ENCODE peak calls at places on chromosomes 5 and 9, in eight cellular contexts. P is GM23248, V is OCI-LY7, K is GM23338, J is MM.1S, I is hepatocyte, A is HCT116, O is neural progenitor cell. F is an unnamed sample.
A peak's percentile ranks its signal among the peaks of the same experiment; 100 is the strongest.

GRCh38 chr5:10632110-10632903 is 68.4 kb downstream of the ANKRD33B start:
- DNase-seq in I (no peak), O (no peak), P (no peak), K (no peak), V (peak; percentile 55), J (no peak), A (peak; percentile 34), F (no peak)

GRCh38 chr9:95816716-95817115 is 58.8 kb upstream of the ERCC6L2 start:
- DNase-seq in A (no peak), J (no peak), K (no peak), V (no peak), P (peak; percentile 20), I (no peak), O (no peak), F (peak; percentile 43)

GRCh38 chr9:21465859-21466518 is 16.1 kb downstream of the IFNE start:
- DNase-seq in J (peak; percentile 50), A (peak; percentile 61), P (peak; percentile 68), V (peak; percentile 41), K (peak; percentile 84), O (peak; percentile 63), I (peak; percentile 76), F (peak; percentile 77)

GRCh38 chr9:124776613-124776951 is 351 bp upstream of the OLFML2A start:
- DNase-seq in P (no peak), I (no peak), J (no peak), K (peak; percentile 49), A (no peak), O (no peak), V (no peak), F (no peak)

GRCh38 chr9:99867968-99868367 is 38.5 kb upstream of the STX17 start:
- DNase-seq in A (no peak), K (no peak), V (no peak), I (no peak), J (peak; percentile 51), O (no peak), P (no peak), F (no peak)

GRCh38 chr9:69027355-69028097 is 8.0 kb upstream of the FXN start:
- DNase-seq in P (peak; percentile 58), I (peak; percentile 76), O (peak; percentile 71), J (peak; percentile 74), V (peak; percentile 77), K (peak; percentile 85), A (peak; percentile 65), F (peak; percentile 57)

GRCh38 chr9:97437151-97437550 is 25.3 kb downstream of the TDRD7 start:
- DNase-seq in K (no peak), O (no peak), P (no peak), J (no peak), V (no peak), I (peak; percentile 10), A (no peak), F (no peak)

GRCh38 chr9:133226219-133227171 is 17.4 kb upstream of the OBP2B start:
- DNase-seq in K (peak; percentile 41), J (no peak), V (no peak), A (no peak), P (no peak), I (no peak), O (no peak), F (no peak)

GRCh38 chr5:139949710-139950109 is 93.4 kb downstream of the NRG2 start:
- DNase-seq in A (no peak), J (no peak), O (peak; percentile 48), P (no peak), V (no peak), I (no peak), K (peak; percentile 41), F (no peak)

GRCh38 chr5:152686931-152687330 is 281.9 kb upstream of the NMUR2 start:
- DNase-seq in K (peak; percentile 27), O (peak; percentile 5), P (no peak), I (no peak), V (no peak), J (no peak), A (no peak), F (no peak)

GRCh38 chr5:146909496-146910068 is 31.0 kb upstream of the PPP2R2B start:
- DNase-seq in A (no peak), I (no peak), V (no peak), J (no peak), K (no peak), P (no peak), O (no peak), F (no peak)

GRCh38 chr5:123119334-123119986 is 30.4 kb downstream of the PRDM6 start:
- DNase-seq in A (peak; percentile 10), V (peak; percentile 4), J (no peak), K (peak; percentile 93), P (peak; percentile 65), I (peak; percentile 66), O (peak; percentile 74), F (no peak)

GRCh38 chr9:133274236-133275104 is 531 bp downstream of the ABO start:
- DNase-seq in P (no peak), V (no peak), O (no peak), J (no peak), I (no peak), A (no peak), K (peak; percentile 46), F (no peak)

GRCh38 chr9:15889555-15889954 is 336.7 kb downstream of the CCDC171 start:
- DNase-seq in A (no peak), V (no peak), J (no peak), I (peak; percentile 7), O (no peak), K (no peak), P (peak; percentile 66), F (no peak)

GRCh38 chr5:43121565-43122484 is 1.1 kb downstream of the ZNF131 start:
- DNase-seq in I (peak; percentile 42), O (no peak), A (no peak), V (peak; percentile 35), J (no peak), K (peak; percentile 65), P (peak; percentile 82), F (peak; percentile 46)

DNA sequence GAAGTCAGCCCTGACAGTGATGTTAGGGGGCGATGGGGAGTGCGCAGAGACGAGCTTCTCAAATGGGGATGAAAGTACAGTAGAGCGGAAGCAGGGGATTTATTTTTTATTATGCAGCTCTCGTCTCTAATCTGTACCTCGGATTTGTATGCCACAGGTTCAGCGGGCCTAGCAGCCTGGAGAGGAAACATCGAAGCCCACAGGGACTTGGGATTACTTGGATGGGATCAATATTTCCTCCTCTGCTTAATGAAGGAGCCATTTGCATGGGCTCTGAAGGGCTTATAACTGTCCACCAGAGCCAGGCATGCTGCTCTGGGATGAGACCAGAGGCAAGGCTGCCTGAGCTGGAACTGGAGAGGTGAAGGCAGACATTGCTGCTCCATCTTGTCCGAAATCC is 133.5 kb upstream of the RAPGEF1 start:
- DNase-seq in V (no peak), P (no peak), I (no peak), A (no peak), J (no peak), O (no peak), K (no peak), F (no peak)
- TF ChIP-seq EZH2phosphoT487 in V (no peak), P (no peak), I (no peak), A (no peak), J (no peak), O (no peak), K (no peak), F (no peak)

GRCh38 chr5:135219868-135220267 is 179.2 kb downstream of the MACROH2A1 start:
- DNase-seq in K (no peak), J (no peak), I (no peak), P (no peak), O (no peak), A (no peak), V (no peak), F (no peak)

GRCh38 chr5:135220394-135221186 is 178.4 kb downstream of the MACROH2A1 start:
- DNase-seq in O (no peak), P (no peak), J (no peak), V (no peak), A (no peak), K (no peak), I (no peak), F (no peak)

GRCh38 chr5:135218486-135218755 is 180.6 kb downstream of the MACROH2A1 start:
- DNase-seq in V (no peak), A (no peak), K (no peak), I (no peak), J (no peak), P (no peak), O (no peak), F (no peak)

GRCh38 chr5:135217669-135218485 is 181.2 kb downstream of the MACROH2A1 start:
- DNase-seq in V (no peak), P (no peak), I (no peak), O (peak; percentile 17), K (peak; percentile 38), A (no peak), J (no peak), F (no peak)

DNA sequence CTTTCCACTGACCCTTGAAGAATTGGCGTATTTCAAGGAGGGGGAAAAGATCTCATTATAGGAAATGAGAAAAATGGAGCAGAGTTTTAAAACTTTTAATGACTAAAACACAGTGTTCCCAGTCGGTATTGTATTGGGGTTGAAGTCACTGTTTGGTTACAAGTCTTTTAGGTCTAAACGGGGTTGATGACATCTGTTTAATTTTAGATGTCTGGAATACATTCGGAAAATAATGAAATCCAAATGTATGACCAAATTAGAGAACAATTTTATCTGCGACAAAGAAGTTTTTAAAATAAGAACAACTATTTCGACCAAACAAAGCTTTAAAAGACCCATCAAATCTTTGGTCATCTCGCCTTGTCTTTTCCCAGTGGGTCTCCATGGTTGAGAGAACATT is 179.8 kb downstream of the MACROH2A1 start:
- DNase-seq in P (peak; percentile 15), K (no peak), A (no peak), J (no peak), O (no peak), I (no peak), V (no peak), F (no peak)
- TF ChIP-seq EZH2phosphoT487 in P (no peak), K (no peak), A (no peak), J (no peak), O (no peak), I (no peak), V (no peak), F (no peak)

GRCh38 chr9:110700953-110701352 is 32.4 kb downstream of the MUSK start:
- DNase-seq in I (no peak), V (no peak), J (no peak), O (no peak), K (no peak), P (peak; percentile 48), A (no peak), F (peak; percentile 43)
- TF ChIP-seq EZH2phosphoT487 in I (no peak), V (no peak), J (no peak), O (no peak), K (no peak), P (no peak), A (no peak), F (no peak)

GRCh38 chr9:127058645-127059021 is 63.8 kb downstream of the ANGPTL2 start:
- DNase-seq in J (no peak), P (peak; percentile 56), A (no peak), K (no peak), O (no peak), V (no peak), I (no peak), F (no peak)

GRCh38 chr9:127056446-127056845 is 66.0 kb downstream of the ANGPTL2 start:
- DNase-seq in P (no peak), A (no peak), O (no peak), V (no peak), K (no peak), J (no peak), I (no peak), F (no peak)

GRCh38 chr9:127059648-127060365 is 62.6 kb downstream of the ANGPTL2 start:
- DNase-seq in O (no peak), P (no peak), I (no peak), A (no peak), J (peak; percentile 34), K (no peak), V (peak; percentile 5), F (no peak)

GRCh38 chr9:127059030-127059429 is 63.4 kb downstream of the ANGPTL2 start:
- DNase-seq in A (no peak), J (no peak), P (no peak), O (no peak), K (no peak), V (no peak), I (no peak), F (no peak)

GRCh38 chr9:127057970-127058644 is 64.3 kb downstream of the ANGPTL2 start:
- DNase-seq in V (no peak), P (peak; percentile 44), K (no peak), J (no peak), A (no peak), O (no peak), I (no peak), F (no peak)
- TF ChIP-seq EZH2phosphoT487 in V (no peak), P (no peak), K (no peak), J (no peak), A (no peak), O (no peak), I (no peak), F (no peak)

F was measured in PC-3.